ENCODE peak calls at places on chromosome 22, in nine cellular contexts. K is psoas muscle, W is endodermal cell, B is IMR-90, G is PC-3, Q is colonic mucosa, S is fibroblast of lung, P is pancreas, U is lower lobe of right lung. E is an unnamed sample.
A peak's percentile ranks its signal among the peaks of the same experiment; 100 is the strongest.

GRCh38 chr22:43188829-43189545 is 2.1 kb upstream of the TTLL12 start:
- DNase-seq in K (no peak), W (peak; percentile 63), B (no peak), G (no peak), Q (no peak), S (no peak), P (no peak), U (no peak), E (no peak)

GRCh38 chr22:26553056-26553752 is 36.7 kb downstream of the TPST2 start:
- DNase-seq in K (no peak), W (no peak), B (peak; percentile 94), G (peak; percentile 44), Q (no peak), S (peak; percentile 95), P (no peak), U (no peak), E (peak; percentile 73)

GRCh38 chr22:19691721-19692341 is 22.5 kb upstream of the SEPTIN5 start:
- DNase-seq in K (no peak), W (peak; percentile 79), B (peak; percentile 61), G (peak; percentile 60), Q (no peak), S (peak; percentile 74), P (peak; percentile 58), U (no peak), E (peak; percentile 63)

GRCh38 chr22:20937031-20937793 is 20.0 kb downstream of the CRKL start:
- DNase-seq in K (no peak), W (no peak), B (no peak), G (no peak), Q (no peak), S (no peak), P (peak; percentile 53), U (peak; percentile 55), E (no peak)

GRCh38 chr22:27032121-27032761 is 374.9 kb downstream of the MIAT start:
- DNase-seq in K (peak; percentile 58), W (peak; percentile 95), B (no peak), G (no peak), Q (no peak), S (peak; percentile 6), P (peak; percentile 76), U (no peak), E (no peak)

GRCh38 chr22:22042009-22042408 is 59.4 kb upstream of the TOP3B start:
- DNase-seq in K (no peak), W (no peak), B (peak; percentile 23), G (no peak), Q (no peak), S (no peak), P (no peak), U (no peak), E (no peak)

GRCh38 chr22:28019881-28020861 is 101.1 kb upstream of the PITPNB start:
- DNase-seq in K (peak; percentile 90), W (peak; percentile 94), B (peak; percentile 60), G (peak; percentile 52), Q (peak; percentile 73), S (peak; percentile 35), P (peak; percentile 84), U (peak; percentile 73), E (peak; percentile 23)

GRCh38 chr22:20537325-20537756 is 29.9 kb downstream of the MED15 start:
- DNase-seq in K (no peak), W (no peak), B (no peak), G (no peak), Q (no peak), S (no peak), P (no peak), U (peak; percentile 24), E (no peak)

GRCh38 chr22:33867118-33867863 is 53.0 kb downstream of the LARGE1 start:
- DNase-seq in K (no peak), W (no peak), B (peak; percentile 77), G (peak; percentile 22), Q (peak; percentile 65), S (peak; percentile 26), P (no peak), U (no peak), E (no peak)

GRCh38 chr22:19867617-19868016 is 12.9 kb upstream of the GNB1L start:
- DNase-seq in K (peak; percentile 20), W (peak; percentile 7), B (no peak), G (no peak), Q (no peak), S (no peak), P (peak; percentile 21), U (peak; percentile 8), E (no peak)

GRCh38 chr22:29695129-29695926 is 24.5 kb upstream of the CABP7 start:
- DNase-seq in K (peak; percentile 84), W (no peak), B (no peak), G (no peak), Q (no peak), S (no peak), P (no peak), U (no peak), E (no peak)

GRCh38 chr22:42316988-42317387 is 46.5 kb upstream of the TCF20 start:
- DNase-seq in K (no peak), W (no peak), B (no peak), G (no peak), Q (peak; percentile 91), S (peak; percentile 71), P (no peak), U (no peak), E (peak; percentile 68)

GRCh38 chr22:38705235-38706100 is at the start of gene GTPBP1:
- DNase-seq in K (peak; percentile 99), W (peak; percentile 99), B (peak; percentile 100), G (peak; percentile 98), Q (peak; percentile 99), S (peak; percentile 100), P (peak; percentile 88), U (peak; percentile 98), E (peak; percentile 100)

GRCh38 chr22:44311855-44312170 is 938 bp downstream of the SHISAL1 start:
- DNase-seq in K (no peak), W (no peak), B (peak; percentile 73), G (no peak), Q (no peak), S (peak; percentile 77), P (no peak), U (no peak), E (peak; percentile 69)

GRCh38 chr22:50300620-50301257 is 6.7 kb downstream of the PLXNB2 start:
- DNase-seq in K (no peak), W (no peak), B (no peak), G (no peak), Q (no peak), S (no peak), P (no peak), U (no peak), E (no peak)

GRCh38 chr22:44738347-44738715 is 14.0 kb upstream of the ARHGAP8 start:
- DNase-seq in K (no peak), W (peak; percentile 87), B (peak; percentile 17), G (peak; percentile 21), Q (peak; percentile 73), S (peak; percentile 23), P (no peak), U (no peak), E (peak; percentile 52)

GRCh38 chr22:19448076-19448607 is 631 bp upstream of the C22orf39 start:
- DNase-seq in K (peak; percentile 67), W (peak; percentile 73), B (peak; percentile 43), G (peak; percentile 20), Q (peak; percentile 52), S (peak; percentile 64), P (no peak), U (no peak), E (peak; percentile 57)

GRCh38 chr22:37018815-37019308 is 385 bp downstream of the TST start:
- DNase-seq in K (peak; percentile 83), W (peak; percentile 84), B (peak; percentile 55), G (peak; percentile 32), Q (peak; percentile 89), S (peak; percentile 55), P (peak; percentile 76), U (peak; percentile 76), E (peak; percentile 28)

GRCh38 chr22:31105282-31105929 is 2.0 kb downstream of the SELENOM start:
- DNase-seq in K (no peak), W (peak; percentile 47), B (no peak), G (no peak), Q (no peak), S (no peak), P (no peak), U (no peak), E (no peak)
- H3K4me3 ChIP-seq in K (no peak overlapping the region), W (no peak overlapping the region), B (no peak overlapping the region), G (no peak overlapping the region), Q (no peak overlapping the region), S (no peak overlapping the region), P (no peak overlapping the region), U (peak overlapping the region; percentile 81), E (no peak overlapping the region)

GRCh38 chr22:17060126-17060525 is 24.7 kb upstream of the IL17RA start:
- DNase-seq in K (no peak), W (peak; percentile 59), B (no peak), G (no peak), Q (no peak), S (no peak), P (no peak), U (no peak), E (no peak)
- TF ChIP-seq CTCF in K (no peak), W (peak; percentile 49), B (no peak), G (no peak), Q (no peak), S (no peak), P (no peak), U (no peak), E (no peak)

GRCh38 chr22:32417906-32418305 is 5.9 kb upstream of the RTCB start:
- DNase-seq in K (no peak), W (no peak), B (no peak), G (no peak), Q (no peak), S (no peak), P (no peak), U (no peak), E (no peak)

GRCh38 chr22:32426881-32427280 is 14.8 kb upstream of the RTCB start:
- DNase-seq in K (no peak), W (no peak), B (no peak), G (no peak), Q (no peak), S (no peak), P (no peak), U (no peak), E (no peak)

GRCh38 chr22:32421484-32421883 is 9.4 kb upstream of the RTCB start:
- DNase-seq in K (no peak), W (no peak), B (no peak), G (no peak), Q (no peak), S (no peak), P (no peak), U (no peak), E (peak; percentile 18)

GRCh38 chr22:32422062-32422461 is 10.0 kb upstream of the RTCB start:
- DNase-seq in K (no peak), W (no peak), B (no peak), G (no peak), Q (no peak), S (no peak), P (no peak), U (no peak), E (no peak)

GRCh38 chr22:32423664-32424063 is 11.6 kb upstream of the RTCB start:
- DNase-seq in K (no peak), W (no peak), B (no peak), G (no peak), Q (no peak), S (no peak), P (no peak), U (no peak), E (no peak)
- H3K27me3 ChIP-seq in K (no peaks in the 10 kb centered on the region), W (peaks cover 49% of the 10 kb centered on the region), B (peaks cover 17% of the 10 kb centered on the region), G (peaks cover 40% of the 10 kb centered on the region), Q (no peaks in the 10 kb centered on the region), S (peaks cover 2% of the 10 kb centered on the region), P (peaks cover 3% of the 10 kb centered on the region), U (peaks cover 4% of the 10 kb centered on the region), E (no peaks in the 10 kb centered on the region)

DNA sequence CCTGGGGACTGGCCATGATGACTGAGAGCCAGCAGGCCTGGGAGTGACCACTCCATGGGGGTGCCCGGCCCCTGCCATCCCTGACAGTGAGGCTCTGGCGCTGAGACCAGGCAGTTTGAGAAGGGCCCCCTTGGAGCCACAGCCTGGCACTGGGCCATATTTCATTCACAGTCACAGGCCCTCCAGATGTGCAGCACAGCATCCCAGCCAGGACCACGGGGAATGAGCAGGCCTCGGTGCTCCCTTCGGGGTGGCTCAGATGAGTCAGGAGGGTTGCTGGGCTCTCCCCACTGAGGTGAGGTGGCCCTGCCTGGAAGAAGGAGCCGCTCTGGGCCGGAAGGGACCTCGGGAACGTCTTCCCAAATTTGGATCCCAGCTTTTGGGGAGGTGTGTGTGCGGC is 53.0 kb downstream of the GRAMD4 start:
- DNase-seq in K (no peak), W (no peak), B (no peak), G (no peak), Q (no peak), S (no peak), P (no peak), U (no peak), E (no peak)
- H3K4me3 ChIP-seq in K (no peak overlapping the region), W (no peak overlapping the region), B (no peak overlapping the region), G (no peak overlapping the region), Q (no peak overlapping the region), S (no peak overlapping the region), P (no peak overlapping the region), U (no peak overlapping the region), E (no peak overlapping the region)